ENCODE peak calls at places on chromosome 14, in six cellular contexts. One of them, this sample, is unnamed.

GRCh38 chr14:75426332-75427125 is 1.3 kb upstream of the JDP2 start:
- DNase-seq in mesendoderm: no peak
- DNase-seq in H9: no peak
- DNase-seq in H1: no peak
- DNase-seq in mesenchymal stem cell: no peak
- DNase-seq in neuronal stem cell: no peak
- DNase-seq in this sample: no peak

GRCh38 chr14:89304972-89305703 is 111.9 kb downstream of the FOXN3 start:
- DNase-seq in mesenchymal stem cell: peak
- DNase-seq in mesendoderm: peak
- DNase-seq in H9: no peak
- DNase-seq in neuronal stem cell: no peak
- DNase-seq in H1: no peak
- DNase-seq in this sample: peak

GRCh38 chr14:67269338-67270060 is 28.3 kb downstream of the PALS1 start:
- DNase-seq in H1: no peak
- DNase-seq in mesendoderm: peak
- DNase-seq in H9: no peak
- DNase-seq in mesenchymal stem cell: peak
- DNase-seq in neuronal stem cell: peak
- DNase-seq in this sample: peak

GRCh38 chr14:104152686-104153398 is 14.5 kb downstream of the KIF26A start:
- DNase-seq in mesendoderm: no peak
- DNase-seq in H1: no peak
- DNase-seq in H9: no peak
- DNase-seq in neuronal stem cell: no peak
- DNase-seq in mesenchymal stem cell: no peak
- DNase-seq in this sample: no peak

GRCh38 chr14:63186453-63186852 is 17.8 kb upstream of the RHOJ start:
- DNase-seq in mesenchymal stem cell: no peak
- DNase-seq in H9: no peak
- DNase-seq in neuronal stem cell: no peak
- DNase-seq in H1: no peak
- DNase-seq in mesendoderm: no peak
- DNase-seq in this sample: peak

GRCh38 chr14:64788706-64789105 is 84.5 kb downstream of the PLEKHG3 start:
- DNase-seq in mesenchymal stem cell: peak
- DNase-seq in H9: no peak
- DNase-seq in mesendoderm: no peak
- DNase-seq in neuronal stem cell: no peak
- DNase-seq in H1: no peak
- DNase-seq in this sample: peak

GRCh38 chr14:56587701-56588100 is 8.1 kb downstream of the TMEM260 start:
- DNase-seq in H9: no peak
- DNase-seq in mesendoderm: no peak
- DNase-seq in H1: no peak
- DNase-seq in neuronal stem cell: no peak
- DNase-seq in mesenchymal stem cell: no peak
- DNase-seq in this sample: no peak

GRCh38 chr14:58922211-58922940 is 266.1 kb upstream of the DAAM1 start:
- DNase-seq in H1: no peak
- DNase-seq in neuronal stem cell: no peak
- DNase-seq in mesendoderm: no peak
- DNase-seq in H9: no peak
- DNase-seq in mesenchymal stem cell: peak
- DNase-seq in this sample: peak

GRCh38 chr14:100304825-100305445 is 1.3 kb downstream of the SLC25A29 start:
- DNase-seq in H9: peak
- DNase-seq in H1: no peak
- DNase-seq in neuronal stem cell: no peak
- DNase-seq in mesenchymal stem cell: peak
- DNase-seq in mesendoderm: peak
- DNase-seq in this sample: peak

GRCh38 chr14:63523735-63524408 is 19.3 kb downstream of the PPP2R5E start:
- DNase-seq in H1: no peak
- DNase-seq in H9: no peak
- DNase-seq in mesendoderm: no peak
- DNase-seq in neuronal stem cell: no peak
- DNase-seq in mesenchymal stem cell: no peak
- DNase-seq in this sample: no peak

GRCh38 chr14:84323963-84324362 is 1206.0 kb upstream of the FLRT2 start:
- DNase-seq in H1: no peak
- DNase-seq in mesendoderm: no peak
- DNase-seq in neuronal stem cell: no peak
- DNase-seq in mesenchymal stem cell: no peak
- DNase-seq in H9: no peak
- DNase-seq in this sample: no peak

GRCh38 chr14:78567343-78567742 is 397.2 kb downstream of the NRXN3 start:
- DNase-seq in H9: no peak
- DNase-seq in H1: no peak
- DNase-seq in mesendoderm: no peak
- DNase-seq in neuronal stem cell: no peak
- DNase-seq in mesenchymal stem cell: peak
- DNase-seq in this sample: peak

GRCh38 chr14:90107789-90108188 is 46.0 kb downstream of the KCNK13 start:
- DNase-seq in mesendoderm: peak
- DNase-seq in mesenchymal stem cell: no peak
- DNase-seq in H9: no peak
- DNase-seq in H1: no peak
- DNase-seq in neuronal stem cell: no peak
- DNase-seq in this sample: no peak

GRCh38 chr14:50784683-50785505 is 46.1 kb downstream of the NIN start:
- DNase-seq in mesendoderm: no peak
- DNase-seq in neuronal stem cell: no peak
- DNase-seq in H9: no peak
- DNase-seq in mesenchymal stem cell: no peak
- DNase-seq in H1: no peak
- DNase-seq in this sample: no peak

GRCh38 chr14:21063479-21063878 is 5.9 kb downstream of the RNASE8 start:
- DNase-seq in H1: no peak
- DNase-seq in H9: no peak
- DNase-seq in mesendoderm: peak
- DNase-seq in mesenchymal stem cell: peak
- DNase-seq in neuronal stem cell: no peak
- DNase-seq in this sample: peak

GRCh38 chr14:94540031-94540794 is 21.0 kb upstream of the SERPINA4 start:
- DNase-seq in mesendoderm: no peak
- DNase-seq in H9: no peak
- DNase-seq in neuronal stem cell: no peak
- DNase-seq in mesenchymal stem cell: no peak
- DNase-seq in H1: no peak
- DNase-seq in this sample: peak

GRCh38 chr14:88098128-88098527 is 93.2 kb downstream of the GPR65 start:
- DNase-seq in neuronal stem cell: no peak
- DNase-seq in H1: no peak
- DNase-seq in H9: no peak
- DNase-seq in mesendoderm: no peak
- DNase-seq in mesenchymal stem cell: no peak
- DNase-seq in this sample: no peak

GRCh38 chr14:72154645-72155378 is 222.6 kb downstream of the RGS6 start:
- DNase-seq in mesendoderm: no peak
- DNase-seq in neuronal stem cell: no peak
- DNase-seq in mesenchymal stem cell: no peak
- DNase-seq in H1: no peak
- DNase-seq in H9: no peak
- DNase-seq in this sample: no peak

GRCh38 chr14:53452005-53452678 is 299.0 kb upstream of the DDHD1 start:
- DNase-seq in H1: no peak
- DNase-seq in H9: no peak
- DNase-seq in mesenchymal stem cell: no peak
- DNase-seq in neuronal stem cell: no peak
- DNase-seq in mesendoderm: no peak
- DNase-seq in this sample: no peak
- H3K23ac ChIP-seq in H1: no peak
- H3K23ac ChIP-seq in H9: no peak
- H3K23ac ChIP-seq in mesenchymal stem cell: no peak
- H3K23ac ChIP-seq in neuronal stem cell: no peak
- H3K23ac ChIP-seq in mesendoderm: no peak
- H3K23ac ChIP-seq in this sample: no peak

GRCh38 chr14:86884498-86884897 is 1108.5 kb downstream of the GALC start:
- DNase-seq in mesendoderm: no peak
- DNase-seq in H1: no peak
- DNase-seq in H9: no peak
- DNase-seq in neuronal stem cell: no peak
- DNase-seq in mesenchymal stem cell: no peak
- DNase-seq in this sample: no peak
- H3K23ac ChIP-seq in mesendoderm: no peak
- H3K23ac ChIP-seq in H1: no peak
- H3K23ac ChIP-seq in H9: no peak
- H3K23ac ChIP-seq in neuronal stem cell: no peak
- H3K23ac ChIP-seq in mesenchymal stem cell: no peak
- H3K23ac ChIP-seq in this sample: no peak

DNA sequence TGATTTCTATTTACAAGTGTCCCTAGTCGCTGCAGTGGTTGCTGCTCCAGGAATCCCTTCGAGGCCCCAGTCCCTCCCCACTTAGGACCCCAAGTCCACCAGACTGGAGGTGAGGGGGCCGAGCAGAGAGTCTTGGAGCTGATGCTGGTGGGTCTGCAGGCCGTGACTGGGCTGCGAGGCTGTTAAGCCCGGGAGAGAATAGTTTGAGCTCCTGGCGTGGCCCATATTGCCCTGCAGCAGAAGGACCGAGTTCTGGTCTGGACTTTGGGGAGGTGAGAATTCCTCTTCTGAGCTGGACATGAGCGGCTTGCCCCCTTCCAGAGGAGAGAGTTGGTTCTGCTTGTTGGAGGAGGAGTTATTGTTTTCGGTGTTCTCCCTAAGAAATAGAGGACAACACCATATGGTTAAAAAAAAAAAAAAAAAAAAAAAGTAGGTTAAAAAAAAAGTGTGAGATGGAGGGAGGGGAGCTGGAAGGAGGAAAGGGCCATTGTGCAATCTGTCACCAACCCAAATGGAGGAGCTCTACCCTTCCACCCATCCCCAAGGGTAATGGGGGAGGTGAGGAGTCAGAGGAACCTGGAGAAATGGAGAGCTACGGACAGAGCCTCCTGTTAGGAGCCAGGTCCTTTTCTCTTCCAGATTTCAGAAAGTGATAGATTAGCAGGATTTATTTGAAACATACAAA is 2.9 kb downstream of the SIX1 start:
- DNase-seq in mesenchymal stem cell: no peak
- DNase-seq in mesendoderm: peak
- DNase-seq in H1: no peak
- DNase-seq in H9: peak
- DNase-seq in neuronal stem cell: peak
- DNase-seq in this sample: no peak
- H3K23ac ChIP-seq in mesenchymal stem cell: no peak
- H3K23ac ChIP-seq in mesendoderm: no peak
- H3K23ac ChIP-seq in H1: no peak
- H3K23ac ChIP-seq in H9: no peak
- H3K23ac ChIP-seq in neuronal stem cell: no peak
- H3K23ac ChIP-seq in this sample: peak

DNA sequence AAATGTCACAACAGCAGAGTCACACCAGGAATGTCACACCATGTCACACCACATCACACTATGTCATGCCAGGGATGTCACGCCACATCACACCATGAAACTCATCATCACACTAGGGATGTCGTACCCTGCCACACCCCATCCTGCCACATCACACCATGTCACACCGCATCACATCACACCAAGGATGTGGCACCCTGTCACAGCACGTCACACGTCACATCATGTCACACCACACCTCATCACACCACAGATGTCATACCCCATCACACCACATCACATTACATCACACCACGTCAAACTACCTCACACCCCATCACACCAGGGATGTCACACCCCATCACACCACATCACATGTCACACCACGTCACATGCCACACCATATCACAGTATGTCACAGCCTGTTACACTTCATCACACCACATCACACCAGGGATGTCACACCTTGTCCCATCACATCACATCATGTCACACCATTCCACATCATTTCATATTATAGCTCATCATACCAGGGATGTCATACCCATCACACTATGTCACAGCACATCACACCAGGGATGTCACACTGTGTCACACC is 90.9 kb downstream of the TMEM121 start:
- DNase-seq in mesenchymal stem cell: no peak
- DNase-seq in mesendoderm: no peak
- DNase-seq in H1: no peak
- DNase-seq in H9: no peak
- DNase-seq in neuronal stem cell: no peak
- DNase-seq in this sample: no peak
- H3K23ac ChIP-seq in mesenchymal stem cell: no peak
- H3K23ac ChIP-seq in mesendoderm: no peak
- H3K23ac ChIP-seq in H1: no peak
- H3K23ac ChIP-seq in H9: no peak
- H3K23ac ChIP-seq in neuronal stem cell: peak
- H3K23ac ChIP-seq in this sample: no peak

This sample was measured in IMR-90.